ENCODE peak calls at places on chromosomes 1 and 21, in six cellular contexts. O, L, J, U, F and D are unnamed samples.

GRCh38 chr1:175363046-175363445 is 170.5 kb upstream of the KIAA0040 start:
- DNase-seq in F (no peak), L (no peak), U (no peak), O (no peak), J (no peak), D (no peak)

GRCh38 chr1:32321712-32322291 is 14.2 kb downstream of the MARCKSL1 start:
- DNase-seq in J (no peak), U (peak), L (no peak), O (no peak), F (no peak), D (no peak)

GRCh38 chr1:117241512-117241911 is 30.8 kb upstream of the VTCN1 start:
- DNase-seq in O (no peak), U (no peak), F (no peak), L (no peak), J (no peak), D (no peak)

GRCh38 chr1:236155841-236156503 is 13.6 kb downstream of the GPR137B start:
- DNase-seq in F (no peak), L (no peak), U (no peak), J (no peak), O (no peak), D (no peak)

GRCh38 chr1:42684139-42684538 is 1.9 kb downstream of the YBX1 start:
- DNase-seq in U (no peak), L (no peak), F (no peak), J (no peak), O (no peak), D (no peak)

GRCh38 chr1:211305044-211305443 is 21.6 kb upstream of the TRAF5 start:
- DNase-seq in L (no peak), J (no peak), U (no peak), F (peak), O (no peak), D (no peak)

GRCh38 chr1:32926562-32926961 is 25.4 kb upstream of the TMEM54 start:
- DNase-seq in J (no peak), L (no peak), F (no peak), O (no peak), U (no peak), D (no peak)

GRCh38 chr1:71785470-71785869 is 496.9 kb downstream of the NEGR1 start:
- DNase-seq in U (no peak), L (no peak), J (no peak), O (no peak), F (no peak), D (no peak)

GRCh38 chr1:230781596-230781995 is 34.4 kb downstream of the CAPN9 start:
- DNase-seq in L (no peak), F (peak), O (no peak), J (no peak), U (no peak), D (no peak)

GRCh38 chr1:50174101-50174500 is 65.4 kb downstream of the ELAVL4 start:
- DNase-seq in U (no peak), O (no peak), J (no peak), F (no peak), L (no peak), D (no peak)

GRCh38 chr1:193115629-193116227 is 6.1 kb upstream of the CDC73 start:
- DNase-seq in L (no peak), J (no peak), F (peak), U (peak), O (peak), D (no peak)

GRCh38 chr1:12594966-12595838 is 22.8 kb downstream of the DHRS3 start:
- DNase-seq in J (peak), U (peak), O (peak), L (no peak), F (peak), D (no peak)

GRCh38 chr1:66197785-66198184 is 336.2 kb upstream of the SGIP1 start:
- DNase-seq in J (no peak), O (no peak), F (peak), L (no peak), U (no peak), D (no peak)

GRCh38 chr21:45539796-45540600 is 2.2 kb downstream of the SLC19A1 start:
- DNase-seq in U (no peak), O (peak), F (no peak), L (peak), J (peak), D (peak)

GRCh38 chr1:91769698-91770232 is 116.2 kb downstream of the TGFBR3 start:
- DNase-seq in O (no peak), L (no peak), J (no peak), F (no peak), U (no peak), D (no peak)

GRCh38 chr1:162535501-162535900 is 26.0 kb upstream of the UAP1 start:
- DNase-seq in J (no peak), U (no peak), L (no peak), F (peak), O (no peak), D (no peak)

GRCh38 chr1:64038119-64038518 is 165.3 kb upstream of the UBE2U start:
- DNase-seq in O (no peak), U (no peak), F (peak), J (no peak), L (no peak), D (no peak)

GRCh38 chr1:94962745-94963265 is 35.9 kb upstream of the CNN3 start:
- DNase-seq in L (no peak), O (no peak), F (no peak), U (no peak), J (no peak), D (no peak)

GRCh38 chr1:204191481-204191880 is 4.8 kb downstream of the KISS1 start:
- DNase-seq in J (no peak), U (no peak), L (no peak), F (no peak), O (no peak), D (no peak)

GRCh38 chr1:119679223-119679622 is 31.2 kb upstream of the ZNF697 start:
- DNase-seq in O (no peak), J (no peak), U (no peak), F (no peak), L (no peak), D (no peak)

GRCh38 chr1:8947127-8947691 is 1.5 kb downstream of the CA6 start:
- DNase-seq in J (no peak), L (no peak), F (no peak), O (no peak), U (no peak), D (no peak)

GRCh38 chr1:217660353-217661062 is 29.4 kb downstream of the SPATA17 start:
- DNase-seq in J (no peak), F (peak), U (peak), L (no peak), O (no peak), D (no peak)

GRCh38 chr1:209455133-209455532 is 128.4 kb upstream of the CAMK1G start:
- DNase-seq in U (no peak), O (no peak), L (no peak), J (no peak), F (no peak), D (no peak)

GRCh38 chr21:33866851-33867250 is 48.8 kb downstream of the ATP5PO start:
- DNase-seq in L (no peak), U (no peak), O (no peak), J (no peak), F (peak), D (no peak)

GRCh38 chr1:37931148-37931492 is 15.7 kb downstream of the INPP5B start:
- DNase-seq in J (peak), F (no peak), L (no peak), U (no peak), O (no peak), D (no peak)

GRCh38 chr1:118101445-118101844 is 83.6 kb downstream of the SPAG17 start:
- DNase-seq in F (peak), O (no peak), U (no peak), J (no peak), L (no peak), D (no peak)

GRCh38 chr1:200036616-200037270 is 9.2 kb downstream of the NR5A2 start:
- DNase-seq in J (no peak), U (no peak), O (no peak), L (peak), F (no peak), D (no peak)

GRCh38 chr1:227356582-227357228 is 38.4 kb upstream of the CDC42BPA start:
- DNase-seq in U (peak), O (no peak), F (no peak), L (no peak), J (no peak), D (no peak)

GRCh38 chr1:56617141-56617540 is 28.0 kb upstream of the PRKAA2 start:
- DNase-seq in U (no peak), O (no peak), F (peak), J (no peak), L (no peak), D (no peak)

GRCh38 chr1:119582801-119583200 is 65.3 kb downstream of the ZNF697 start:
- DNase-seq in L (no peak), F (peak), O (no peak), J (peak), U (peak), D (no peak)

GRCh38 chr1:239308701-239309333 is 77.6 kb upstream of the CHRM3 start:
- DNase-seq in L (no peak), O (no peak), F (no peak), U (no peak), J (peak), D (no peak)

GRCh38 chr21:38297193-38297592 is 40.4 kb downstream of the KCNJ15 start:
- DNase-seq in L (no peak), O (no peak), F (peak), U (no peak), J (no peak), D (no peak)

GRCh38 chr1:213623103-213623581 is 364.6 kb upstream of the PROX1 start:
- DNase-seq in L (no peak), J (no peak), O (peak), F (no peak), U (no peak), D (no peak)

GRCh38 chr1:86082183-86082582 is 74.4 kb downstream of the COL24A1 start:
- DNase-seq in U (peak), L (no peak), J (no peak), O (no peak), F (no peak), D (no peak)
- TF ChIP-seq CTCF in U (no peak), L (no peak), J (no peak), O (no peak), F (peak), D (peak)

GRCh38 chr1:228455715-228456114 is 31.5 kb upstream of the RNF187 start:
- DNase-seq in L (no peak), J (no peak), U (no peak), O (no peak), F (no peak), D (no peak)
- TF ChIP-seq CTCF in L (no peak), J (no peak), U (no peak), O (no peak), F (no peak), D (peak)

GRCh38 chr1:178243119-178243518 is 149.2 kb downstream of the RASAL2 start:
- DNase-seq in F (no peak), J (no peak), U (no peak), L (no peak), O (no peak), D (no peak)
- TF ChIP-seq CTCF in F (no peak), J (no peak), U (no peak), L (no peak), O (no peak), D (no peak)

DNA sequence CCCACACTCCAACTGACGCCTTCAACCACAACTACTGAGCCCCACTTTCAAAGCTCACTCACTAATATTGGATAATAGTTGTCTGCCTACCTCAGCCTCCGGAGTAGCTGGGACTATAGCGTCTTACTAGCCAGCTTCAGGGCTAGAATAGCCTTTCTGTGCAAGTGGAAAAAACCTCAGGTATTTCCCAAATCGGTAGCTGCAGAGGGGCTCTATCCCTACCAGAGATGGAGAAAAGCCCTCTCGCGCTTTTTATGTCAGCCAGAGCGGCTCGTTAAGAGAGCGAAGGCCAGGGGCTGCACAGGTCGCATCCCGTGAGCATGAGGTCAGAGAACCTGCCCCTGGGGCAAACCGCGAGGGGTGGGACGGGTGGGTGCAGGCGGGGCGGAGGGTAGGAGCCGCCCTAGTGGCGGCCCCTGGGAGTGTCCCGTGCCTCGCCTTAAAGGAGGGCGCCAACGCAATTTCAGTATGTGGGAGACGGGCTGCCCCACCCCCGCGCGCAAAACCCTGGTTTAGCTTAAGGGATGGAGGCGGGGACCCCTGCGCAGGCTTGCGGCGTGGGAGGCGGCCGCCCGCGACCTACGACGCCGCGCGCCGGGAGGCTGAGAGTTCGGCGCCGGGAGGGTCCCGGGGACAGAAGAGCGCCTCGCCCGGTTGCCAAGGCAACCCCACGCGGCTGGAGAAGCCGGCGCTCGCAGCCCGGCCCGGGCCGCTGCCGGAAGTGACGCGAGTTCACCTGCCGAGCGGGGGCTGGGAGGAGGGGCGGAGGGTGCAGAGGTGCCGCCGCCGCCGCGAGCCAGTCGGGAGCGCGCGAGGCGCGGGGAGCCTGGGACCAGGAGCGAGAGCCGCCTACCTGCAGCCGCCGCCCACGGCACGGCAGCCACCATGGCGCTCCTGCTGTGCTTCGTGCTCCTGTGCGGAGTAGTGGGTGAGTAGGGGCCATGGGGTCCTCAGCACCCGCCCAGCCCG is at the start of gene CXADR:
- DNase-seq in O (no peak), U (peak), F (peak), J (peak), L (no peak), D (peak)
- TF ChIP-seq CTCF in O (no peak), U (peak), F (no peak), J (peak), L (no peak), D (peak)